ENCODE peak calls at places on chromosomes 13 and 19, in four cellular contexts. I is K562, S is HCT116, V is HepG2. M is an unnamed sample.

GRCh38 chr19:54364775-54365257 is at the start of gene LAIR1:
- DNase-seq in I (no peak), S (no peak), V (no peak), M (no peak)

GRCh38 chr13:41782086-41782485 is 178.8 kb downstream of the VWA8 start:
- DNase-seq in I (no peak), S (no peak), V (peak; percentile 24), M (no peak)

GRCh38 chr13:108959254-108959653 is 329.8 kb downstream of the MYO16 start:
- DNase-seq in I (no peak), S (no peak), V (no peak), M (no peak)

GRCh38 chr19:55189424-55189823 is 9.3 kb upstream of the SYT5 start:
- DNase-seq in I (no peak), S (peak; percentile 88), V (no peak), M (peak; percentile 93)

GRCh38 chr13:93559718-93560117 is 333.1 kb downstream of the GPC6 start:
- DNase-seq in I (no peak), S (no peak), V (no peak), M (peak; percentile 0)

GRCh38 chr13:75829874-75830273 is 193.7 kb downstream of the LMO7 start:
- DNase-seq in I (no peak), S (no peak), V (no peak), M (no peak)

GRCh38 chr19:55305491-55305890 is 19.6 kb downstream of the TMEM150B start:
- DNase-seq in I (peak; percentile 72), S (no peak), V (no peak), M (no peak)

GRCh38 chr13:113151745-113152707 is 6.4 kb upstream of the PROZ start:
- DNase-seq in I (no peak), S (no peak), V (no peak), M (no peak)

GRCh38 chr13:44263920-44264610 is 109.6 kb upstream of the SERP2 start:
- DNase-seq in I (no peak), S (no peak), V (no peak), M (no peak)

GRCh38 chr19:55613930-55614710 is 8.7 kb downstream of the ZNF865 start:
- DNase-seq in I (no peak), S (no peak), V (no peak), M (no peak)

GRCh38 chr13:26456578-26457119 is 100.8 kb upstream of the WASF3 start:
- DNase-seq in I (no peak), S (no peak), V (no peak), M (no peak)

GRCh38 chr13:62300021-62300420 is 884.4 kb upstream of the PCDH20 start:
- DNase-seq in I (no peak), S (no peak), V (no peak), M (no peak)

GRCh38 chr13:73984949-73985691 is 149.1 kb downstream of the KLF12 start:
- DNase-seq in I (no peak), S (no peak), V (no peak), M (no peak)

GRCh38 chr19:47863514-47863936 is 4.5 kb downstream of the TPRX2 start:
- DNase-seq in I (peak; percentile 89), S (peak; percentile 72), V (peak; percentile 61), M (peak; percentile 52)

GRCh38 chr13:50608357-50608756 is 235.1 kb downstream of the DLEU7 start:
- DNase-seq in I (no peak), S (no peak), V (no peak), M (no peak)

GRCh38 chr13:111317571-111318360 is 2.7 kb upstream of the TEX29 start:
- DNase-seq in I (no peak), S (no peak), V (no peak), M (no peak)

GRCh38 chr19:12984683-12985048 is 10.6 kb upstream of the NFIX start:
- DNase-seq in I (peak; percentile 24), S (no peak), V (no peak), M (no peak)

GRCh38 chr13:102597029-102598015 is 536 bp downstream of the TPP2 start:
- DNase-seq in I (peak; percentile 49), S (no peak), V (no peak), M (no peak)
- TF ChIP-seq TCF7L2 in I (no peak), S (peak; percentile 3), V (no peak), M (no peak)

GRCh38 chr19:46198756-46199155 is 30.8 kb upstream of the IGFL1 start:
- DNase-seq in I (no peak), S (no peak), V (no peak), M (no peak)
- H3K4me1 ChIP-seq in I (peaks cover 8% of the 10 kb centered on the region), S (peaks cover 10% of the 10 kb centered on the region), V (peaks cover 8% of the 10 kb centered on the region), M (no peaks in the 10 kb centered on the region)

DNA sequence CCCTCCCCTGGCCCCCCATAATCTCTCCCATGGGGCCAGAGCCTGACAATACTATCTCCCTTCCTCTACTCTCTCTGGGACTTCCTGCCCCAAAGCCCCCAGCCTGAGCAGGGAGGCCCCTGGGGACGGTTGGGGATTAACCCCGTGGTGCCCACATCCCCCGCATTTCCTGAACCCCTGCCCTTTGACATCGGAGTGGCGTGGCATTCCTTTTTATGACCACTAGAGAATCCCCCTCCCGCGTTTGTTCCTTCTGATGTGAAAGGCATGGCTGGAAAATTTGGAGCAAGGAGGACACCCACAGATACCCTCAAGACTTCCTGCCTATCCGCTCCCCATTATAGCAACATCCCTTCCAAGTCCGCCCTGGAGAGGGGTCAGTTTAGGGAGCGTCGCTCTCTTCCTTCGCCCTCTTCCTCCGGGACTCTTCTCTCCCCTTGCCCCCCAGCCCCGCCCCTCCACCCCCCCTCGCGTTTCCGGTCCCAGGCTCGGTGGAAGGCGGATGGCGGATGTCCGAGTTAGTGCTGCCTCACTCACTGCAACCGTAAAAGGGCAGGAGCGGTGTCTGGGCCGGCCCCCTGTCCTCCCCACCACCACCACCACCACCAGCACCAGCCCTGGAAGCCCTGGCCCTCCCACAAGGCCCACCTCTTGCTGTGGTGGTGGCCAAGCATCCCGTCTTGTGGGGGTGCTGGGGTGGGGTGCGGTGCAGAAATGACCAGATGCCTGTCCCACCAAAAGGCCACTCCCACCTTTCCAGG is 1.8 kb downstream of the VASP start:
- DNase-seq in I (peak; percentile 86), S (no peak), V (peak; percentile 63), M (no peak)
- TF ChIP-seq TCF7L2 in I (no peak), S (no peak), V (no peak), M (no peak)

GRCh38 chr13:94598281-94598680 is 2.3 kb upstream of the TGDS start:
- DNase-seq in I (no peak), S (no peak), V (no peak), M (no peak)

GRCh38 chr13:94595006-94595942 is 678 bp downstream of the TGDS start:
- DNase-seq in I (peak; percentile 30), S (no peak), V (no peak), M (no peak)

GRCh38 chr13:94596575-94596971 is 621 bp upstream of the TGDS start:
- DNase-seq in I (no peak), S (peak; percentile 6), V (no peak), M (no peak)

GRCh38 chr13:94599877-94600276 is 1.8 kb upstream of the GPR180 start:
- DNase-seq in I (no peak), S (no peak), V (peak; percentile 60), M (no peak)

GRCh38 chr13:94595943-94596574 is at the start of gene TGDS:
- DNase-seq in I (peak; percentile 95), S (peak; percentile 88), V (peak; percentile 87), M (peak; percentile 58)
- H3K4me1 ChIP-seq in I (peaks cover 6% of the 10 kb centered on the region), S (peaks cover 10% of the 10 kb centered on the region), V (peaks cover 64% of the 10 kb centered on the region), M (peaks cover 7% of the 10 kb centered on the region)

DNA sequence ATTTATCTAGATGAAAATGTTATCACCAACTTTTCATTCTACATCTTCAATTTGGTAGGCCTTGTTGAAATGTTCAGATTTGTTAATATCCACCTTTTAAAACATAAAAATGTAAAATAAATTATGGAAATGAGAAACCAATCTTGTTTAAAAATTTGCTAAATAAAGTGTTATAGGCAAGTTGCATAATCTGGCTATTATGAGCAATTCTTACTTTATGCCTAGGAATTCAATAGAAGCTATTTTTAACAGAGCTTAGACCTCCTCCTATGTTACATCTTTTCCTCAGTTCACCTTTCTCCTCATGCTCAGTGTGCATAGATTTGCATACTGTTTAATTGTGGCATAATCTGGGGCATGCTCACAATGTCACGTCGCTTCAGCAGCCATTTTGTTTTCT is 87.9 kb upstream of the POSTN start:
- DNase-seq in I (no peak), S (no peak), V (no peak), M (no peak)
- TF ChIP-seq TCF7L2 in I (no peak), S (no peak), V (no peak), M (no peak)

GRCh38 chr19:4062576-4063368 is 3.9 kb downstream of the ZBTB7A start:
- DNase-seq in I (no peak), S (no peak), V (no peak), M (no peak)

GRCh38 chr19:4060621-4061177 is 6.0 kb downstream of the ZBTB7A start:
- DNase-seq in I (no peak), S (no peak), V (no peak), M (no peak)

GRCh38 chr19:4061178-4061682 is 5.5 kb downstream of the ZBTB7A start:
- DNase-seq in I (no peak), S (no peak), V (peak; percentile 65), M (no peak)

GRCh38 chr19:4063369-4064072 is 3.2 kb downstream of the ZBTB7A start:
- DNase-seq in I (peak; percentile 41), S (no peak), V (no peak), M (no peak)

DNA sequence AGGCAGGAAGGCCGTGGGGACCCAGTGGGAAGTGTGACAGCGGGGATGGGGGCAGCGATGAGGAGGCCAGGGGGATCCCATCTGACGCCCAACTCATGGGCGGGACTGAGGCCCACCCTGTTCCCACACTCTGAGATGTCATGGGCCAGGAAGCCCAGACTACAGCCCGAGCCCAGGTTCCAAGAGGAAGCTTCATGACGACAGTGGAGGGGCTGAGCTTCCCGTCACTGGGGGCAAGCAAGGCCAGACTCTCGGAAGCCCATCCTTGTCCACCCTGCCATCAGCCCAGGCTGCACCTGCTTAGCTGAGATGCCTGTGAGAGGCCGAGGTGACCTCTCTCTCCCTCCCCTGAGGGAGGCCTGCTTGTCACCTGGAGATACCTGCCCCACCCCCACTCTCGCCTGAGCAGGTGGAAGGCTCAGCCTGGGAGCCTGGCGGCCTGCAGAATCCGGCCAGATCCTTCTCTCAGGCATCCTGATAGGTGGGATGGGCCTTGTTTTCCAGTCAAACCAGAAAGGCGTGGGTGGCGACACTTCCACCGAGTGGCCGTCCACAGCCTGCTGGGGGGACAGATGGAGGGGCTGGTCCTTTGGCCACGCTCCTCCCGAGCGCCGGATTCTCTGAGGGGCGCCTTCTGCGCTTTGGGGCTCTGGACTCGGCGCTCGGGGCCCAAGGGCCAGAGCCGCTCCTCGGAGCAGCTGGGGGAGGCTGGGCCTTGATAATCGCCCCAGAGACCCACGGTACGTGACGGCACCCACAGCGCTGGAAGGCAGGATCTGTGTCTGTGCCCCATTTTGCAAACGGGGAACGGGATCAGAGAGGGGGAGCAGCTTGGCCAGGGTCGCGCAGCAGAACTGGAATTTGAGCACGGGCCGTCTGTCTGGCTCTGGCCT is 4.8 kb downstream of the ZBTB7A start:
- DNase-seq in I (no peak), S (no peak), V (no peak), M (no peak)
- H3K4me1 ChIP-seq in I (peaks cover 36% of the 10 kb centered on the region), S (peaks cover 57% of the 10 kb centered on the region), V (peaks cover 68% of the 10 kb centered on the region), M (peaks cover 37% of the 10 kb centered on the region)